ENCODE peak calls at places on chromosomes 13 and 19, in five cellular contexts. Z is HepG2, F is A549, T is GM12878, M is K562. J is an unnamed sample.

GRCh38 chr13:29543230-29544215 is 52.0 kb downstream of the SLC7A1 start:
- DNase-seq in Z (peak), T (peak), M (peak), F (no peak), J (no peak)

GRCh38 chr13:25200783-25201182 is 28.7 kb upstream of the AMER2 start:
- DNase-seq in M (no peak), F (no peak), Z (no peak), T (no peak), J (no peak)

GRCh38 chr13:99087954-99088491 is 110.2 kb upstream of the DOCK9 start:
- DNase-seq in M (no peak), F (peak), T (no peak), Z (no peak), J (peak)

GRCh38 chr19:19711934-19712828 is 20.7 kb downstream of the ZNF14 start:
- DNase-seq in T (no peak), M (no peak), Z (no peak), F (no peak), J (no peak)

GRCh38 chr19:49951806-49952474 is 9.0 kb downstream of the SIGLEC11 start:
- DNase-seq in Z (no peak), F (no peak), M (no peak), T (no peak), J (no peak)

GRCh38 chr19:51029718-51030117 is 3.3 kb upstream of the KLK11 start:
- DNase-seq in T (no peak), F (no peak), M (peak), Z (no peak), J (no peak)

GRCh38 chr19:656751-657559 is 6.1 kb downstream of the RNF126 start:
- DNase-seq in T (no peak), Z (no peak), M (no peak), F (no peak), J (no peak)

GRCh38 chr13:31361673-31362072 is 161.9 kb downstream of the B3GLCT start:
- DNase-seq in Z (no peak), M (no peak), T (no peak), F (no peak), J (no peak)

GRCh38 chr13:92530364-92530763 is 696.2 kb upstream of the GPC6 start:
- DNase-seq in F (no peak), M (no peak), T (no peak), Z (no peak), J (no peak)

GRCh38 chr19:46860846-46861690 is at the start of gene ARHGAP35:
- DNase-seq in M (peak), F (peak), T (no peak), Z (no peak), J (peak)

GRCh38 chr13:51894239-51894638 is 32.5 kb downstream of the CCDC70 start:
- DNase-seq in Z (no peak), T (no peak), M (peak), F (no peak), J (no peak)

GRCh38 chr19:45954132-45954531 is 19.5 kb downstream of the NOVA2 start:
- DNase-seq in Z (no peak), M (no peak), F (no peak), T (no peak), J (peak)

GRCh38 chr19:54138777-54139256 is 1.3 kb downstream of the CNOT3 start:
- DNase-seq in T (no peak), F (no peak), M (no peak), Z (no peak), J (no peak)

GRCh38 chr13:74131206-74131605 is 3.0 kb downstream of the KLF12 start:
- DNase-seq in F (no peak), M (no peak), T (no peak), Z (peak), J (no peak)

GRCh38 chr13:57631607-57632275 is at the start of gene PCDH17:
- DNase-seq in T (no peak), F (no peak), Z (no peak), M (no peak), J (peak)

GRCh38 chr13:109162248-109163051 is 533.0 kb downstream of the MYO16 start:
- DNase-seq in Z (no peak), M (no peak), T (peak), F (no peak), J (no peak)

GRCh38 chr19:18895038-18895827 is 725 bp downstream of the CERS1 start:
- DNase-seq in T (no peak), F (peak), Z (peak), M (peak), J (peak)

GRCh38 chr13:73844986-73845385 is 289.2 kb downstream of the KLF12 start:
- DNase-seq in Z (no peak), F (no peak), T (no peak), M (no peak), J (no peak)

GRCh38 chr13:34412817-34413365 is 529.2 kb upstream of the NBEA start:
- DNase-seq in Z (no peak), T (no peak), F (no peak), M (no peak), J (no peak)

GRCh38 chr13:32587774-32588165 is 1.5 kb downstream of the PDS5B start:
- DNase-seq in T (no peak), M (no peak), Z (peak), F (no peak), J (no peak)

GRCh38 chr19:33456076-33456844 is 65.3 kb downstream of the PEPD start:
- DNase-seq in Z (no peak), F (no peak), M (no peak), T (no peak), J (no peak)

DNA sequence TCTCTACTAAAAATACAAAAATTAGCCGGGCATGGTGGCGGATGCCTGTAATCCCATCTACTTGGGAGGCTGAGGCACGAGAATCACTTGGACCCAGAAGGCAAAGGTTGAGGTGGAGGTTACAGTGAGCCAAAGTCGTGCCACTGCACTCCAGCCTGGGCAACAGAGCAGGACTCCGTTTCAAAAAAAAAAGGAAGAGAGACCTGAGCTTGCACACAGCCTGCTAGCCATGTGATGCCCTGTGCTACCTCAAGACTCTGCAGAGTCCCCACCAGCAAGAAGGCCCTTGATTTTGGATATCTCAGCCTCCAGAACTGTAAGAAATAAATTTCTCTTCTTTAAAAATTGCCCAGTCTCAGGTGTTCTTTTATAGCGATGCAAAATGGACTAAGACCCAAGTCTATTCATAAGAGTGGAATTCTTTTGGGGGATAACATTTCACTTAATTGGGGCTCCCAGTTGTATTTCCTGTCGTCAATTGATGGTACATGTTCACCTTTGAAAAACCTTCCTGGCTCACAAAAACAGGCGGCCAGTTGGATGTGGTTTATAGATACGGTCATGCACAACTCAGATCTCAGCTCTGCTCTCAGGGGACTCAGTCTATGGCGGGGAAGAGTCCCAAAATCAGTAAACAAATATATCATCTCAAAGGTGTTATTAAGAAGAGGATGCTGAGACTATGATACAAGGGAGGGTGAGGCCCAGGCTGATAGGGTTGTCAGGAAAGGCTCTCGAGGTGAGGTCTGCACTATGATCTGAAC is 2.4 kb upstream of the CHERP start:
- DNase-seq in T (no peak), Z (no peak), M (no peak), F (no peak), J (no peak)
- TF ChIP-seq ESRRA in T (no peak), Z (no peak), M (no peak), F (no peak), J (no peak)

GRCh38 chr19:38718747-38719543 is 25.3 kb downstream of the CAPN12 start:
- DNase-seq in M (peak), Z (no peak), F (no peak), T (no peak), J (peak)
- TF ChIP-seq MAX in M (no peak), Z (no peak), F (no peak), T (no peak), J (no peak)

GRCh38 chr13:27607125-27607524 is 13.2 kb downstream of the LNX2 start:
- DNase-seq in F (no peak), M (no peak), T (no peak), Z (peak), J (no peak)
- TF ChIP-seq ESRRA in F (no peak), M (no peak), T (no peak), Z (no peak), J (no peak)

GRCh38 chr19:5035817-5036732 is 67.2 kb downstream of the KDM4B start:
- DNase-seq in T (no peak), M (no peak), F (no peak), Z (no peak), J (no peak)
- TF ChIP-seq MAX in T (no peak), M (no peak), F (no peak), Z (no peak), J (no peak)

J was measured in WTC11.